ENCODE peak calls at places on chromosomes 13 and 19, in six cellular contexts. Q is activated T-helper 2 cell treated with anti-CD3 and anti-CD28 coated beads, Interferon-gamma antibody, Interleukin-2, Interleukin-4, amounts not matched to agents 10 μg/mL and 5 μg/mL and 100 μg/mL, durations not matched to agents 14 hours and 24 hours and 36 hours; W is H54; H is pancreas; J is HFF-Myc; Z is cardiac septum. A is an unnamed sample.

GRCh38 chr19:49767380-49767779 is 579 bp downstream of the AP2A1 start:
- DNase-seq in J (no peak), W (no peak), H (no peak), Q (no peak), Z (no peak), A (no peak)

GRCh38 chr13:58994778-58995177 is 1169.0 kb downstream of the DIAPH3 start:
- DNase-seq in W (no peak), Q (no peak), H (no peak), Z (no peak), J (no peak), A (no peak)

GRCh38 chr19:7507884-7508283 is 8.0 kb upstream of the ZNF358 start:
- DNase-seq in Q (no peak), J (no peak), Z (no peak), W (peak; percentile 96), H (peak; percentile 80), A (peak; percentile 72)

GRCh38 chr13:77928909-77929308 is 10.3 kb upstream of the EDNRB start:
- DNase-seq in J (no peak), H (no peak), Q (no peak), Z (no peak), W (no peak), A (no peak)

GRCh38 chr13:101258071-101258470 is 158.2 kb downstream of the NALCN start:
- DNase-seq in W (peak; percentile 87), J (peak; percentile 65), H (no peak), Z (no peak), Q (peak; percentile 32), A (peak; percentile 38)

GRCh38 chr19:51564791-51565190 is 6.3 kb upstream of the ZNF175 start:
- DNase-seq in J (no peak), W (no peak), Z (no peak), Q (no peak), H (no peak), A (no peak)

GRCh38 chr13:80010286-80010831 is 330.6 kb downstream of the SPRY2 start:
- DNase-seq in J (no peak), H (no peak), W (no peak), Z (no peak), Q (no peak), A (no peak)

GRCh38 chr13:34594507-34594906 is 347.6 kb upstream of the NBEA start:
- DNase-seq in H (no peak), Z (no peak), Q (no peak), J (no peak), W (no peak), A (no peak)

GRCh38 chr19:1151037-1151716 is 22.9 kb downstream of the SBNO2 start:
- DNase-seq in Z (no peak), H (no peak), J (no peak), Q (no peak), W (no peak), A (no peak)

GRCh38 chr13:44011036-44011435 is 131.3 kb downstream of the LACC1 start:
- DNase-seq in Q (no peak), J (no peak), Z (no peak), W (peak; percentile 7), H (no peak), A (no peak)

GRCh38 chr19:36258028-36258875 is 43.3 kb downstream of the ZNF146 start:
- DNase-seq in Z (no peak), Q (no peak), H (no peak), W (no peak), J (no peak), A (no peak)

A was measured in nephron progenitor cell.